ENCODE peak calls at places on chromosomes 11 and 22, in eight cellular contexts. Q, S, R, V, J, F, Y and A are unnamed samples.
A peak's percentile ranks its signal among the peaks of the same experiment; 100 is the strongest.

GRCh38 chr11:130163346-130164220 is 4.0 kb downstream of the ST14 start:
- DNase-seq in Q (no peak), S (no peak), R (peak; percentile 51), V (no peak), J (peak; percentile 62), F (no peak), Y (no peak), A (no peak)

GRCh38 chr11:10838083-10838482 is 19.8 kb downstream of the ZBED5 start:
- DNase-seq in Q (no peak), S (no peak), R (no peak), V (no peak), J (no peak), F (no peak), Y (no peak), A (no peak)

GRCh38 chr11:125594958-125595357 is 2.3 kb downstream of the STT3A start:
- DNase-seq in Q (no peak), S (no peak), R (no peak), V (no peak), J (no peak), F (no peak), Y (no peak), A (no peak)

GRCh38 chr11:10483174-10483573 is 28.1 kb downstream of the AMPD3 start:
- DNase-seq in Q (no peak), S (no peak), R (no peak), V (no peak), J (no peak), F (no peak), Y (peak; percentile 44), A (no peak)

GRCh38 chr11:17564687-17565042 is 17.6 kb downstream of the OTOG start:
- DNase-seq in Q (no peak), S (no peak), R (peak; percentile 10), V (no peak), J (no peak), F (no peak), Y (no peak), A (no peak)

GRCh38 chr11:1653541-1654387 is 24.2 kb downstream of the KRTAP5-5 start:
- DNase-seq in Q (no peak), S (no peak), R (no peak), V (no peak), J (no peak), F (no peak), Y (no peak), A (no peak)

GRCh38 chr22:24496661-24497060 is 1.5 kb downstream of the UPB1 start:
- DNase-seq in Q (no peak), S (no peak), R (no peak), V (no peak), J (no peak), F (no peak), Y (no peak), A (no peak)

GRCh38 chr22:39396156-39396796 is 3.3 kb upstream of the TAB1 start:
- DNase-seq in Q (no peak), S (peak; percentile 14), R (no peak), V (no peak), J (no peak), F (no peak), Y (no peak), A (no peak)

GRCh38 chr11:8787372-8787771 is 104.8 kb downstream of the RPL27A start:
- DNase-seq in Q (no peak), S (no peak), R (no peak), V (no peak), J (no peak), F (no peak), Y (no peak), A (no peak)

GRCh38 chr22:41587347-41587723 is 2.3 kb downstream of the PMM1 start:
- DNase-seq in Q (no peak), S (no peak), R (no peak), V (no peak), J (no peak), F (no peak), Y (no peak), A (no peak)

GRCh38 chr22:49095366-49095765 is 732.3 kb downstream of the BRD1 start:
- DNase-seq in Q (no peak), S (no peak), R (no peak), V (no peak), J (no peak), F (no peak), Y (no peak), A (no peak)

DNA sequence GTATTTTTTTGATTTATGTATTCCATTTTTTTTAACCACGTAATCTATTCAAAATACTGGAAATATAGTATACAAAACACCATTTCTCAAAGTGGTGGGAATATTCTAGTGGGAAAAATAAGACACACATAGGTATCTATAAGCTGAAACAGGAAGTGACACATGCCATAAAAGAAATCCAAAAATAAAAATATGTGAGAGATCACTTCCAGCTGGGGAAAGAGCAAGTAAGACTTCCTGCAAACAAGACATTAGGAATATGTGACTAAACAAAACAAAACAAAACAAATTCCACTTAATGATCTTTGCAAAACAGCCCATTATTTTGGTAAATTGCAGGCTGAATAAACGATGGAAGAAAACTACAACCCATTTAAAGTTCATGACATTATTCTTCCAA is 107.3 kb upstream of the CEP126 start:
- DNase-seq in Q (no peak), S (no peak), R (peak; percentile 59), V (no peak), J (no peak), F (no peak), Y (no peak), A (no peak)
- H3K4me3 ChIP-seq in Q (no peak overlapping the region), S (no peak overlapping the region), R (no peak overlapping the region), V (no peak overlapping the region), J (no peak overlapping the region), F (no peak overlapping the region), Y (no peak overlapping the region), A (no peak overlapping the region)

DNA sequence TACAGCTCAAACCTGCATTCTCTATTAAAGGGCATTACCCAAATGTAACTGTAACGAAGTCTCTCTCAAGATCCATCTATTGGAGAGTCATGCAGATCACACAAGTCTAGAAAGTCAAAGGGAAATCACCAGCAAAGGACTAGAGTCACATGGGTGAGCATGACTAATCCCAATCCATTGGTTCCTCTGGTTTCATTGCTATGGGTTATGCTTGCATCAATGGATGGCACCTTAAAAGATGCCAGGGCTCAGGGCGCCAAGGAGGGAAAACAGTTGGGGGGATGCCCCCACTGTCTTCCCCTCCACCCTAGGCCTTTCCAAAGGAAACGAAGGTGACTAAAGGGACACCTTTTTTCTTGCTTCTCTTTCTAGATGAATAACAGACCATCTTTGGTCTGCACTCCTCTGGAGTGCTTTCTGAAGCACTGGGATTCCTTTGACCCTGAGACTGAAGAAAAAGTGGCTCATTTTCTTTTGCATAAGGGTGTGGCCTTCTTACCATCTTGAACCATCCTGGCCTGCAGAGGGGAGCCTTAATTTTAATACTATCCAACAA is 8.1 kb downstream of the NXPE4 start:
- DNase-seq in Q (no peak), S (no peak), R (no peak), V (no peak), J (no peak), F (no peak), Y (no peak), A (no peak)
- H3K36me3 ChIP-seq in Q (no peaks in the 10 kb centered on the region), S (no peaks in the 10 kb centered on the region), R (no peaks in the 10 kb centered on the region), V (no peaks in the 10 kb centered on the region), J (no peaks in the 10 kb centered on the region), F (no peaks in the 10 kb centered on the region), Y (no peaks in the 10 kb centered on the region), A (no peaks in the 10 kb centered on the region)

GRCh38 chr11:61666684-61667297 is 13.4 kb upstream of the DAGLA start:
- DNase-seq in Q (no peak), S (no peak), R (no peak), V (no peak), J (no peak), F (no peak), Y (no peak), A (no peak)
- H3K4me3 ChIP-seq in Q (no peak overlapping the region), S (no peak overlapping the region), R (no peak overlapping the region), V (no peak overlapping the region), J (no peak overlapping the region), F (no peak overlapping the region), Y (no peak overlapping the region), A (no peak overlapping the region)

GRCh38 chr11:41578421-41579047 is 119.1 kb upstream of the LRRC4C start:
- DNase-seq in Q (no peak), S (no peak), R (peak; percentile 52), V (no peak), J (no peak), F (no peak), Y (no peak), A (peak; percentile 36)
- H3K36me3 ChIP-seq in Q (no peaks in the 10 kb centered on the region), S (no peaks in the 10 kb centered on the region), R (no peaks in the 10 kb centered on the region), V (no peaks in the 10 kb centered on the region), J (no peaks in the 10 kb centered on the region), F (no peaks in the 10 kb centered on the region), Y (no peaks in the 10 kb centered on the region), A (no peaks in the 10 kb centered on the region)

GRCh38 chr11:73596547-73596946 is 1.4 kb downstream of the FAM168A start:
- DNase-seq in Q (no peak), S (no peak), R (no peak), V (no peak), J (no peak), F (no peak), Y (no peak), A (no peak)

GRCh38 chr11:73591050-73591449 is 6.9 kb downstream of the FAM168A start:
- DNase-seq in Q (no peak), S (no peak), R (no peak), V (no peak), J (no peak), F (no peak), Y (no peak), A (no peak)

GRCh38 chr11:73586791-73587190 is 11.1 kb downstream of the FAM168A start:
- DNase-seq in Q (no peak), S (no peak), R (no peak), V (no peak), J (no peak), F (no peak), Y (no peak), A (no peak)

GRCh38 chr11:73592640-73593039 is 5.3 kb downstream of the FAM168A start:
- DNase-seq in Q (no peak), S (no peak), R (no peak), V (no peak), J (no peak), F (no peak), Y (no peak), A (no peak)

DNA sequence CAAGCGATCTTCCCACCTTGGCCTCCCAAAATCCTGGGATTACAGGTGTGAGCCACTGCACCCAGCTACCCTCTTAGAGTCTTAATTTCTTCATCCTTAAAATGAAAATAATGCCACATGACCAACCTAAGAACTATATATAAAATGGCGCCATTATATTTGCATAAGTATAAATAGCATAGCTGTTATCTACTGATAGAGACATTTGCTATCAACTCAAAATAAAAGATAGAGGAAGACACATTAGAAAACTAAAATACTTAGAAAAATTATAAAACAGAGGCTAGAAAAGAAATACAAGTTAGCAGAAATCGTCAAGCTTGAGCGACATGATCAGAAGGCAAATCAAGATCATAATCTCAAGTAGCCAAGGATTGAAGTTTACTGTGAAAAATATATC is 6.2 kb downstream of the FAM168A start:
- DNase-seq in Q (no peak), S (no peak), R (no peak), V (no peak), J (no peak), F (no peak), Y (no peak), A (no peak)
- H3K4me3 ChIP-seq in Q (no peak overlapping the region), S (no peak overlapping the region), R (no peak overlapping the region), V (no peak overlapping the region), J (no peak overlapping the region), F (no peak overlapping the region), Y (no peak overlapping the region), A (no peak overlapping the region)

DNA sequence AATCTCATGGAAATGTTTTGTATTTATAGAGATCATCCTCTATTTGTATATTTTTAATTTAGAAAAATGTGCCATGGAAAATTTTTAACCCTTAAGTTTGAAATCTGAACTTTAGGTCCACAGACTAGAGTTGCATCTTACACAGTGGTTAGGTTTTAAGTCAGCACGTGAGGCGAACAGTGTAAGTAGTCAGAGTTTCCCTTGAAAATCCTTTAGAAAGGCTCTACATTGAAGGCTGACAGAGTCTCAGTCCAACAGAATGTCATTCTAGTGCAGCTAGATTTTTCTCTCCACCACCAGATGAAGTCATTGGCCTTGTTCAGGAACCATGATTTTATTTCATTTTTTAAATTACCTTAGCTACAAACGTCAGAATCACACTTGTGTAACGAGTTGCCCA is 18.7 kb downstream of the HMGXB4 start:
- DNase-seq in Q (no peak), S (no peak), R (no peak), V (no peak), J (no peak), F (no peak), Y (no peak), A (no peak)
- H3K36me3 ChIP-seq in Q (peaks cover 22% of the 10 kb centered on the region), S (peaks cover 18% of the 10 kb centered on the region), R (peaks cover 21% of the 10 kb centered on the region), V (peaks cover 24% of the 10 kb centered on the region), J (no peaks in the 10 kb centered on the region), F (peaks cover 41% of the 10 kb centered on the region), Y (peaks cover 7% of the 10 kb centered on the region), A (peaks cover 87% of the 10 kb centered on the region)